ENCODE peak calls at places on chromosome 11, in five cellular contexts. Q is HFF-Myc, F is lower leg skin, B is nephron progenitor cell, L is astrocyte of the spinal cord. J is an unnamed sample.

GRCh38 chr11:69444381-69445130 is 36.9 kb upstream of the LINC01488 start:
- DNase-seq in Q (peak), F (peak), B (peak), L (peak), J (peak)

GRCh38 chr11:64376071-64376470 is 17.1 kb downstream of the RPS6KA4 start:
- DNase-seq in Q (no peak), F (no peak), B (no peak), L (no peak), J (no peak)

GRCh38 chr11:121351089-121351488 is 58.5 kb downstream of the SC5D start:
- DNase-seq in Q (no peak), F (no peak), B (no peak), L (no peak), J (no peak)

GRCh38 chr11:68735626-68736025 is 15.7 kb downstream of the TESMIN start:
- DNase-seq in Q (no peak), F (no peak), B (no peak), L (no peak), J (no peak)

GRCh38 chr11:73267921-73268540 is 4.1 kb upstream of the P2RY6 start:
- DNase-seq in Q (no peak), F (no peak), B (peak), L (no peak), J (no peak)

GRCh38 chr11:78032090-78032489 is 9.0 kb upstream of the KCTD14 start:
- DNase-seq in Q (no peak), F (no peak), B (no peak), L (no peak), J (no peak)

GRCh38 chr11:35145249-35145648 is 6.3 kb downstream of the CD44 start:
- DNase-seq in Q (no peak), F (no peak), B (no peak), L (peak), J (no peak)

GRCh38 chr11:69704508-69705245 is 855 bp upstream of the FGF19 start:
- DNase-seq in Q (no peak), F (no peak), B (peak), L (peak), J (no peak)

GRCh38 chr11:117654856-117655255 is 142.2 kb downstream of the DSCAML1 start:
- DNase-seq in Q (no peak), F (no peak), B (no peak), L (no peak), J (no peak)

GRCh38 chr11:72583616-72584292 is 90.5 kb downstream of the PDE2A start:
- DNase-seq in Q (no peak), F (no peak), B (no peak), L (no peak), J (no peak)

GRCh38 chr11:60987577-60988277 is 16.2 kb downstream of the CD6 start:
- DNase-seq in Q (no peak), F (no peak), B (no peak), L (no peak), J (no peak)

GRCh38 chr11:20620988-20621387 is 21.6 kb downstream of the SLC6A5 start:
- DNase-seq in Q (no peak), F (no peak), B (no peak), L (no peak), J (no peak)

GRCh38 chr11:12862761-12863469 is 146.2 kb upstream of the RASSF10 start:
- DNase-seq in Q (peak), F (no peak), B (peak), L (peak), J (peak)

GRCh38 chr11:2927851-2928604 is 1.2 kb downstream of the PHLDA2 start:
- DNase-seq in Q (no peak), F (no peak), B (no peak), L (peak), J (no peak)

GRCh38 chr11:95577716-95578460 is 211.7 kb downstream of the FAM76B start:
- DNase-seq in Q (peak), F (no peak), B (no peak), L (peak), J (no peak)

GRCh38 chr11:11179239-11179638 is 173.8 kb downstream of the CSNK2A3 start:
- DNase-seq in Q (no peak), F (no peak), B (no peak), L (peak), J (peak)

GRCh38 chr11:18313985-18314763 is 7.8 kb downstream of the HPS5 start:
- DNase-seq in Q (no peak), F (no peak), B (no peak), L (peak), J (no peak)

GRCh38 chr11:112172362-112172994 is 2.8 kb upstream of the BCO2 start:
- DNase-seq in Q (peak), F (no peak), B (no peak), L (peak), J (no peak)

GRCh38 chr11:33830903-33831648 is 56.8 kb upstream of the FBXO3 start:
- DNase-seq in Q (no peak), F (no peak), B (no peak), L (peak), J (no peak)

GRCh38 chr11:8109675-8110074 is 28.7 kb downstream of the TUB start:
- DNase-seq in Q (no peak), F (no peak), B (no peak), L (no peak), J (no peak)

GRCh38 chr11:36214976-36215687 is 74.1 kb downstream of the COMMD9 start:
- DNase-seq in Q (no peak), F (no peak), B (no peak), L (no peak), J (no peak)

GRCh38 chr11:128261011-128261421 is 326.3 kb downstream of the ETS1 start:
- DNase-seq in Q (no peak), F (no peak), B (no peak), L (no peak), J (no peak)

GRCh38 chr11:12876988-12877387 is 132.1 kb upstream of the RASSF10 start:
- DNase-seq in Q (no peak), F (no peak), B (no peak), L (no peak), J (no peak)

GRCh38 chr11:31487848-31488247 is 21.6 kb downstream of the IMMP1L start:
- DNase-seq in Q (peak), F (no peak), B (no peak), L (peak), J (peak)

GRCh38 chr11:126113515-126113957 is 50.9 kb upstream of the CDON start:
- DNase-seq in Q (peak), F (peak), B (no peak), L (peak), J (peak)

GRCh38 chr11:109704432-109704831 is 282.4 kb downstream of the C11orf87 start:
- DNase-seq in Q (no peak), F (no peak), B (no peak), L (no peak), J (no peak)

GRCh38 chr11:34810107-34810562 is 106.0 kb downstream of the APIP start:
- DNase-seq in Q (no peak), F (no peak), B (no peak), L (no peak), J (no peak)

GRCh38 chr11:84870486-84870885 is 756.7 kb downstream of the DLG2 start:
- DNase-seq in Q (no peak), F (no peak), B (no peak), L (no peak), J (no peak)

GRCh38 chr11:68974421-68975194 is 6.2 kb downstream of the MRGPRD start:
- DNase-seq in Q (no peak), F (no peak), B (no peak), L (no peak), J (no peak)

GRCh38 chr11:91591021-91591420 is 633.6 kb upstream of the FAT3 start:
- DNase-seq in Q (no peak), F (no peak), B (no peak), L (no peak), J (no peak)

GRCh38 chr11:92739020-92739419 is 230.4 kb upstream of the MTNR1B start:
- DNase-seq in Q (no peak), F (no peak), B (no peak), L (peak), J (peak)

GRCh38 chr11:134474070-134474860 is 62.2 kb upstream of the B3GAT1 start:
- DNase-seq in Q (no peak), F (no peak), B (no peak), L (no peak), J (no peak)

GRCh38 chr11:117096140-117096972 is 1.9 kb downstream of the SIK3 start:
- DNase-seq in Q (no peak), F (no peak), B (no peak), L (no peak), J (no peak)

GRCh38 chr11:108934696-108935095 is 269.8 kb downstream of the DDX10 start:
- DNase-seq in Q (no peak), F (no peak), B (no peak), L (no peak), J (no peak)

GRCh38 chr11:9853929-9854557 is 190.2 kb downstream of the SWAP70 start:
- DNase-seq in Q (no peak), F (no peak), B (no peak), L (no peak), J (no peak)

GRCh38 chr11:48210052-48210451 is 6.6 kb upstream of the OR4B1 start:
- DNase-seq in Q (no peak), F (no peak), B (no peak), L (no peak), J (no peak)
- TF ChIP-seq CTCF in Q (peak), F (no peak), B (no peak), L (no peak), J (peak)

GRCh38 chr11:119532551-119532950 is 109.6 kb upstream of the THY1 start:
- DNase-seq in Q (no peak), F (no peak), B (no peak), L (no peak), J (no peak)

GRCh38 chr11:119531623-119532022 is 108.7 kb upstream of the THY1 start:
- DNase-seq in Q (no peak), F (no peak), B (no peak), L (no peak), J (no peak)

GRCh38 chr11:119536801-119537200 is 113.8 kb upstream of the THY1 start:
- DNase-seq in Q (no peak), F (no peak), B (no peak), L (no peak), J (no peak)

GRCh38 chr11:119533462-119533861 is 110.5 kb upstream of the THY1 start:
- DNase-seq in Q (no peak), F (no peak), B (no peak), L (no peak), J (no peak)

DNA sequence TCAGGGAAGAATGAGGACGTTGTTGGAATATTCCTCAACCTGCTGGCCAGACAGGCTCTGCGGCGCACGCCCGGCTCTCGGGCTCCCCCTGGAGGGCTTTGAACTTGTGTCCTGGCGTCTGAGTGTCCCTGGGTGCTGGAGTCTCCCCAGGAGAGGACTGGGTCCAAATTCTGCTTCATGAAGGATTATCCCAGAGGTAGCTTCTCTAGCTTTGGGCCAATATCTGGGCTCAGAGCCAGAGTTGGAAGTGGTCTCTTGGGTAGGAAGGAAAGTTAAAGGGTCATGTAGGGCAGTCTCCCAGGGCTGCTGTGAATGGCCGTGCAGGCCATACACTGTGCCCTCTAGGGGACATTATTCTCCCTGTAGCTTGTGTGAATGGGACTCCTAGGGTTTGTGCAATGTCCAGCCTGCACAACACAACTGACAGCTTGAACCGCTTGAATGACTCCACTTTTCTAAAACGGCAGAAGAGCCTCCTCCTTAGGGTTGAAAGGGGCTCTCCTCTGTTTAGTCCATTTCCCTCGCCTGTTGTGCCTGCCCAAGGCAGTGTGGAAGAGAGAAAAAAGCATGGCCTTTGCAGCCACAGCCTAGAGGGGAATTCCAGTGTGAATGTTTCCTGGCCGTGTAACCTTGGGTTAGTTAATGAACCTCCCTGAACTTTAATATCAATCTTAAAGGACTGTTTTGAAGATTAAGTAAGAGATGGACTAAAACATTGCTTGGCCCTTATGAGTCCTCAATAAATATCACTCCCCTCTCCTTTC is 111.1 kb upstream of the THY1 start:
- DNase-seq in Q (no peak), F (peak), B (peak), L (peak), J (no peak)
- TF ChIP-seq CTCF in Q (peak), F (no peak), B (peak), L (peak), J (peak)

GRCh38 chr11:97614571-97614970 is 1224.8 kb downstream of the JRKL start:
- DNase-seq in Q (no peak), F (no peak), B (no peak), L (peak), J (no peak)

GRCh38 chr11:97610854-97611253 is 1221.0 kb downstream of the JRKL start:
- DNase-seq in Q (no peak), F (no peak), B (no peak), L (no peak), J (no peak)

GRCh38 chr11:97611345-97611744 is 1221.5 kb downstream of the JRKL start:
- DNase-seq in Q (no peak), F (no peak), B (no peak), L (no peak), J (no peak)

GRCh38 chr11:97607301-97608000 is 1217.6 kb downstream of the JRKL start:
- DNase-seq in Q (no peak), F (no peak), B (no peak), L (no peak), J (no peak)

DNA sequence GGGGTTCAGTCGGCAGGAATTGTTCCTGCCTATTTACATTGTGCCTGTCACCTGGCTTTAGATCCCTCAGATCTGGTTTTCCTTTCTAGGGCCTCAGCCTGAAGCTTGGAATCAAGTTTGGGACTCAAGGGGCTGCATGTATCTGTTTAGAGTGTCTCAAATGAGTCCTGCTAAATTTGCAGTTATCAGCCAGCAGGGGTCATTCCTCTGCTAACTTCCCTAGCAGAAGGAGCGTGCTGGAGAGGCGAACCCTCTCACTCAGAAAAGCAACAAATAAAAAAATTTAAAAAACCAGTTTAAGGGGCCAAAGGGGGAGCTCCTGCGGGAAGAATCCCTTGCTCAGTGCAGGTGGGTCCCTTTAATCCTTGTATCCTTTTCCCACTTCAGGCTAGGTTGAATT is 1220.2 kb downstream of the JRKL start:
- DNase-seq in Q (no peak), F (no peak), B (no peak), L (no peak), J (no peak)
- TF ChIP-seq CTCF in Q (no peak), F (no peak), B (no peak), L (no peak), J (no peak)

GRCh38 chr11:133041165-133041564 is 491.1 kb downstream of the OPCML start:
- DNase-seq in Q (no peak), F (no peak), B (no peak), L (no peak), J (no peak)
- TF ChIP-seq CTCF in Q (no peak), F (no peak), B (no peak), L (no peak), J (no peak)

J was measured in AG09309.